ENCODE peak calls at places on chromosomes 5 and 9, in nine cellular contexts. S, K, T, N, L, J, F, E and X are unnamed samples. For H3K27me3, the result is how much of the 10 kb centered on the place peaks cover.

GRCh38 chr5:40775085-40775845 is 19.5 kb upstream of the TTC33 start:
- DNase-seq in K (no peak), N (no peak), E (no peak), L (no peak), F (no peak), S (no peak), J (no peak), T (no peak), X (no peak)

GRCh38 chr9:93595461-93595860 is 19.1 kb downstream of the PHF2 start:
- DNase-seq in F (peak), J (no peak), T (no peak), L (no peak), E (peak), N (no peak), K (no peak), S (no peak), X (no peak)

GRCh38 chr9:35791321-35791921 is at the start of gene NPR2:
- DNase-seq in L (peak), F (no peak), J (no peak), T (no peak), N (peak), E (no peak), S (no peak), K (peak), X (peak)

GRCh38 chr9:16180546-16180945 is 627.7 kb downstream of the CCDC171 start:
- DNase-seq in K (peak), F (no peak), J (no peak), L (no peak), E (no peak), S (no peak), T (no peak), N (peak), X (peak)

GRCh38 chr5:517535-518100 is 6.6 kb downstream of the SLC9A3 start:
- DNase-seq in T (no peak), F (no peak), S (no peak), J (no peak), L (no peak), K (no peak), E (no peak), N (no peak), X (no peak)

GRCh38 chr5:94776167-94776566 is 157.7 kb downstream of the SLF1 start:
- DNase-seq in J (no peak), E (no peak), T (no peak), K (no peak), L (peak), N (peak), F (no peak), S (no peak), X (peak)

GRCh38 chr9:90105793-90106192 is 501.0 kb downstream of the GADD45G start:
- DNase-seq in L (no peak), K (no peak), F (no peak), J (no peak), S (no peak), N (no peak), E (no peak), T (no peak), X (no peak)

GRCh38 chr5:140342287-140342686 is 4.1 kb downstream of the HBEGF start:
- DNase-seq in F (peak), T (no peak), S (no peak), K (no peak), E (no peak), J (peak), N (no peak), L (no peak), X (no peak)

DNA sequence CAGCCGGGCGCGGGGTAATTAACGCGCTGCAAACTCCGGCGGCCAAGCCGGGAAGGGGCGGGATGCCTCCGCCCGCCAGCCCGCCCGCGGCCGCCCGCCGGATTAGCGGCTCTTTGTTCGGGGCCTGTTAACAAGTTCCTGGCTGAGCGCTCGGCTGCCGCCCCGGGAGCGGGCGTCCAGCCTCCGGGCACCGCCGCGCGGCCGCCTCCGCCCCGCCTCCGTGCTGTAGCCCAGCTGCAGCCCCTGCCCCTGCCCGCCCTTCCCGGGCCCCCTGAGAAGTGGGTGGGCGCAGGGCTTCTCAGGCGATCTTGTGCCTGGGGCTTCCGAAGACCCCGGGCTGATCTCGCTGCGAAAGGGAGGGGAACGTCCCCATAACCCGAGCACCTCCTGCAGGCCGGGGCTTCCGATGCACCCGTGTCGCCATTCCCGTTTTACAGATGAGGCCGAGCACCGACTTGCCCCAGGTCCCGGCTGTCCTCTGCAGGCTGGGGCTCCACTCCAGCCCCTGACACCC is 7.6 kb downstream of the UNC5A start:
- DNase-seq in K (no peak), N (peak), F (no peak), T (no peak), E (no peak), J (peak), L (peak), S (peak), X (peak)
- H3K27me3 ChIP-seq in K (half or more), N (under half), F (under half), T (under half), E (half or more), J (under half), L (under half), S (under half), X (under half)

DNA sequence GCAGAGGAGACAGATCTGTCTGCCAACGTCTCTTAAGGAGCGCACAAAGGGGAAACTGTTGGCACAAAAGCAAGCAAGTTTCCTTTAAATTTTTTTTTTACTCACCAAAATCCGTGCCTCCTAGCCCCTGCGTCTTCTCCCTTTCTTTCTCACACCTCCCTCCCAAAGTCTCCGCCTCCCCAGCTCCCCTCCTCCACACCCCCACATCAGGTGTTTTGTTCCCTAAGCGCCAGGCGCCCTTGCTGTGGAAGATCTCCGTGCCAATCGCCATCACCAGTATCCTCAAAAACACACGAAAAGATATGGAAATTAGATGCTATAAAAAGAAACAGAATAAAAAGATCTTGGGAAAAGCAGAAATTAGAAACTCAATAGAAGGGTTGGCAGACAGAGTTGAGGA is 87.6 kb downstream of the DRD1 start:
- DNase-seq in K (no peak), F (no peak), J (no peak), L (no peak), E (no peak), S (no peak), T (no peak), N (no peak), X (no peak)
- H3K27me3 ChIP-seq in K (under half), F (under half), J (under half), L (under half), E (under half), S (half or more), T (under half), N (under half), X (under half)

DNA sequence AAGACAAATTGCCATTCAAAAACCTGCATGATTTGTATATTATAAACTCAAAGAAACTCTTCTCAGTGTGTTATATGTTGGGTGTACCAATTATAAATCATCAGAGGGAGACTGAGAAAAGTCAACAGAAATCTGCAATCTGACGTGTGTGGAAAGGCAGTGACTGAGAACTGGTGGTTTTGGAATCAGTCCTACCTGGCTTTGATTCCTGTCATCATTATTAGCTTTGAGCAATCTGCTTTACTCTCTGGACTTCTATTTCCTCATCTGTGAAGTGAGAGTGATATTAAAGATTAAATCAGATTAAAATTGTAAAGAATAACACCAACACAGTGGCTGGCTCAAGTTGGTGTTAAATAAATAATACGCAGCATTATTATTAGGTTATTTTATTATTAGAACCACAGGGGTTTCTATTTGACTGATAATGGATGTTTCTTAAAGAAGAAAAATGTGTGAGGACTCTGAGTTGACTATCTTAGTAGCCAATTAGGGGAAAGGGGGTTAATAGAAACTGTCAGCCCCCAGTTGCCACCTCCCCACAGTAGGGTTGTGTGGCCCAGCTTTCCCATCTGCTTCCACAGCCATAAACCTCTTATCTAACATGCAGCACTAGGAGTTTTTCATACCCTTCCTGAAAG is 59.6 kb downstream of the SNCAIP start:
- DNase-seq in J (no peak), T (no peak), S (no peak), L (no peak), F (no peak), E (no peak), N (no peak), K (no peak), X (no peak)
- H3K27me3 ChIP-seq in J (under half), T (under half), S (under half), L (under half), F (under half), E (under half), N (under half), K (under half), X (under half)

GRCh38 chr5:73375949-73376348 is 72.6 kb downstream of the FOXD1 start:
- DNase-seq in K (no peak), F (no peak), E (no peak), S (no peak), J (no peak), L (no peak), N (no peak), T (no peak), X (no peak)
- H3K27me3 ChIP-seq in K (under half), F (under half), E (under half), S (under half), J (under half), L (under half), N (under half), T (under half), X (under half)

GRCh38 chr9:133665096-133665495 is 28.9 kb downstream of the DBH start:
- DNase-seq in E (no peak), L (no peak), T (no peak), J (no peak), N (no peak), F (no peak), K (no peak), S (no peak), X (no peak)

GRCh38 chr9:133666845-133667244 is 30.7 kb downstream of the DBH start:
- DNase-seq in F (no peak), J (no peak), N (no peak), S (no peak), T (no peak), K (no peak), L (no peak), E (no peak), X (no peak)

GRCh38 chr9:133667759-133668450 is 31.7 kb downstream of the DBH start:
- DNase-seq in J (no peak), F (no peak), E (no peak), S (no peak), L (no peak), N (no peak), K (no peak), T (no peak), X (no peak)

GRCh38 chr9:133665535-133665934 is 29.4 kb downstream of the DBH start:
- DNase-seq in T (no peak), N (no peak), F (no peak), J (no peak), E (no peak), L (no peak), S (no peak), K (no peak), X (no peak)

DNA sequence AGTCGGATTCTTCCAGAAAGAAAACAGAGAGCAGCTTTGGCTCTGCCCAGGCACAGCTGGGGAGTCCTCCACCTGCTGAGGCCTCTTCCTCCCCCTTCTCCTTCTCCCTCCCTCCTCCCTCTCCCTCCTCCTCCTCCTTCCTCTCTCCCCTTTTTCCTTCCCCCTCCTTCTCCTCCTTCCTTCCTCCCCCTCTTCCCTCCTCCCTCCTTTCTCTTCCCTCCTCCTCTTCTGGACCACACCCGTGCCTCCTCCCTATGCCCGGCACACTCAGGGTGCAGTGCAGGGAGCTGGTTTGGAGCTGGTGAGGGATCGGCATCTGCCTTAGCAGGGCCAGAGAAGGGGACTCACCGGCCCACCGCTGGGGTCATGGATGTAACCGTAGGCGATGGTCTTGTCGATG is 30.2 kb downstream of the DBH start:
- DNase-seq in S (no peak), N (no peak), F (no peak), T (no peak), L (no peak), E (no peak), K (no peak), J (no peak), X (no peak)
- H3K27me3 ChIP-seq in S (under half), N (under half), F (under half), T (under half), L (under half), E (under half), K (under half), J (under half), X (under half)

DNA sequence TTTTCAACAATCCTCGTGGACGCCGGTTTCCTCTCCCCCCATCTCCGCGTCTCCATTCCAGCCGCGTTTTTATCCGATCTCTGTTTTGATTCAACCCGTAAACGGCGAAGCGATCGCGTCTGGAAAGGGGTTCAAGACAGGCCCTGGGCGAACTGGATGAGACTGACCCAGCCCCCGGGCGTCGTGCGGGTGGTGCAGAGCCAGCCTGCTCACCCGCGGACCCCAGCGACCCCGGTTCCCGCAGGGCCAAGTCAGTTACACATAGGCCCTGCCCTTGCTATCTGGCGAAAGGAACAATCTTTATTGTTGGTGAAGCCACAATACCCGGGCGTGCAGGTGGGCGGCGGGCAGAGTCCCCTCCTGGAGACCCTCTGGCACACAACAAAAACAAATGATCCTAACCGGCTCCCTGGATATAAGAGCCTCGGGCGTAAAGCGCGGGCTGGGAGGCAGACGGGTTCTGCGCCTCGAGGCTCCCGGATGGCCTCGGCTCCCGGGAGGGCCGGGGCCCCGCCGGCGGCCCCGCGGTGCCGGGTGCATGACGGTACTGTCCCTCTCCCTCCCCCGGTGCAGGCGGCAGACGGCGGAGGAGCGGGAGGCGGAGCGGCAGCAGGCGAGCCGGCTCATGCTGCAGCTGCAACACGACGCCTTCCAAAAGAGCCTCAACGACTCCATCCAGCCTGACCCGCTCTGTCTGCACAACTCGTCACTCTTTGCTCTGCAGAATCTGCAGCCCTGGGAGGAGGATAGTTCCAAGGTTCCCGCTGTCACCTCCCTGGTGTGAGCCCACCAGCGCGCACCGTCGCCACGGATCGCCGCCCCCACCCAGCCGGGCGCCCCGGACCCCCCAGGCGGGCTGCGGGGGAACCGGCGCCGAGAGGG is 2.0 kb downstream of the TLX3 start:
- DNase-seq in E (no peak), N (peak), S (peak), J (peak), L (no peak), F (no peak), T (no peak), K (peak), X (peak)
- H3K27me3 ChIP-seq in E (half or more), N (half or more), S (half or more), J (under half), L (under half), F (half or more), T (under half), K (half or more), X (under half)

GRCh38 chr9:133580971-133581370 is 28.2 kb downstream of the FAM163B start:
- DNase-seq in T (no peak), E (no peak), J (no peak), S (no peak), F (no peak), L (no peak), N (no peak), K (no peak), X (no peak)
- H3K27me3 ChIP-seq in T (under half), E (under half), J (under half), S (under half), F (under half), L (under half), N (half or more), K (under half), X (under half)